ENCODE peak calls at places on chromosome 14, in six cellular contexts. W is endothelial cell; D is heart left ventricle; R is BJ; U is tibial nerve; O is CD8-positive, alpha-beta T cell. F is an unnamed sample.

GRCh38 chr14:22534547-22534946 is 54.5 kb downstream of the DAD1 start:
- DNase-seq in O (no peak), W (no peak), R (no peak), U (no peak), D (no peak), F (no peak)

GRCh38 chr14:75711796-75712211 is 50.8 kb downstream of the TTLL5 start:
- DNase-seq in O (no peak), W (no peak), U (no peak), R (peak), D (peak), F (no peak)

GRCh38 chr14:35333797-35334743 is 41.9 kb downstream of the PSMA6 start:
- DNase-seq in O (no peak), D (no peak), U (no peak), W (no peak), R (no peak), F (no peak)

GRCh38 chr14:59698793-59699192 is 122.2 kb upstream of the CCDC175 start:
- DNase-seq in U (no peak), O (no peak), D (no peak), W (no peak), R (no peak), F (no peak)

GRCh38 chr14:75885829-75886228 is 96.0 kb downstream of the TGFB3 start:
- DNase-seq in U (no peak), W (no peak), R (no peak), D (no peak), O (no peak), F (no peak)

GRCh38 chr14:104399432-104400155 is 180.0 kb upstream of the C14orf180 start:
- DNase-seq in W (no peak), O (peak), R (no peak), D (no peak), U (no peak), F (no peak)

GRCh38 chr14:21917699-21918436 is 244.2 kb upstream of the OR4E1 start:
- DNase-seq in O (peak), W (peak), D (no peak), R (no peak), U (no peak), F (no peak)

GRCh38 chr14:103547455-103547940 is 15.0 kb downstream of the BAG5 start:
- DNase-seq in R (no peak), U (no peak), O (no peak), W (no peak), D (no peak), F (no peak)

GRCh38 chr14:59265808-59266207 is 77.3 kb downstream of the DAAM1 start:
- DNase-seq in O (no peak), W (no peak), D (no peak), R (no peak), U (no peak), F (no peak)

GRCh38 chr14:49926803-49927202 is 33.9 kb downstream of the ARF6 start:
- DNase-seq in O (no peak), U (no peak), R (no peak), D (no peak), W (no peak), F (no peak)

GRCh38 chr14:102155150-102155549 is 15.5 kb downstream of the WDR20 start:
- DNase-seq in U (no peak), O (no peak), D (no peak), R (no peak), W (no peak), F (no peak)

GRCh38 chr14:102500190-102500661 is 9.3 kb downstream of the ANKRD9 start:
- DNase-seq in D (peak), W (no peak), R (peak), O (no peak), U (no peak), F (no peak)

GRCh38 chr14:63647696-63648410 is 6.2 kb upstream of the WDR89 start:
- DNase-seq in R (no peak), O (no peak), U (no peak), D (no peak), W (no peak), F (no peak)

GRCh38 chr14:88234442-88234841 is 88.6 kb downstream of the KCNK10 start:
- DNase-seq in R (no peak), U (no peak), O (no peak), D (no peak), W (no peak), F (no peak)

GRCh38 chr14:81981311-81981675 is 447.6 kb upstream of the SEL1L start:
- DNase-seq in O (no peak), D (no peak), R (no peak), U (no peak), W (no peak), F (no peak)

GRCh38 chr14:31465113-31465512 is 7.8 kb upstream of the DTD2 start:
- DNase-seq in D (no peak), O (no peak), U (no peak), W (no peak), R (peak), F (no peak)

GRCh38 chr14:21436567-21437062 is 19.3 kb downstream of the CHD8 start:
- DNase-seq in R (no peak), W (no peak), O (no peak), U (no peak), D (no peak), F (no peak)

GRCh38 chr14:81655423-81656314 is 122.0 kb upstream of the SEL1L start:
- DNase-seq in D (no peak), O (no peak), W (no peak), U (no peak), R (no peak), F (no peak)

GRCh38 chr14:58280954-58281787 is 17.2 kb upstream of the ARID4A start:
- DNase-seq in O (no peak), U (no peak), D (peak), R (peak), W (no peak), F (no peak)

GRCh38 chr14:98345186-98345585 is 926.8 kb downstream of the BCL11B start:
- DNase-seq in D (no peak), W (no peak), U (no peak), R (no peak), O (no peak), F (no peak)

GRCh38 chr14:75254901-75255300 is 23.7 kb upstream of the FOS start:
- DNase-seq in U (no peak), W (no peak), R (no peak), D (no peak), O (no peak), F (no peak)

GRCh38 chr14:70707138-70708038 is 65.7 kb downstream of the TTC9 start:
- DNase-seq in W (no peak), D (no peak), O (no peak), U (no peak), R (peak), F (no peak)

GRCh38 chr14:35366048-35366428 is 38.5 kb downstream of the NFKBIA start:
- DNase-seq in O (no peak), U (no peak), R (no peak), W (no peak), D (no peak), F (no peak)

GRCh38 chr14:61553730-61554641 is 141.3 kb upstream of the HIF1A start:
- DNase-seq in O (no peak), W (no peak), D (no peak), R (peak), U (no peak), F (no peak)

GRCh38 chr14:65164068-65164824 is 61.9 kb upstream of the MAX start:
- DNase-seq in W (peak), D (no peak), O (no peak), U (no peak), R (no peak), F (no peak)

GRCh38 chr14:45526715-45527549 is 273.9 kb upstream of the MIS18BP1 start:
- DNase-seq in W (peak), R (no peak), U (no peak), O (no peak), D (no peak), F (no peak)

GRCh38 chr14:55968741-55969140 is 149.5 kb upstream of the PELI2 start:
- DNase-seq in O (no peak), R (no peak), D (no peak), U (no peak), W (no peak), F (no peak)

GRCh38 chr14:104972301-104973211 is 5.6 kb downstream of the AHNAK2 start:
- DNase-seq in U (no peak), R (no peak), W (no peak), D (no peak), O (no peak), F (no peak)

GRCh38 chr14:104116544-104117340 is 21.6 kb upstream of the KIF26A start:
- DNase-seq in W (no peak), U (no peak), O (no peak), R (no peak), D (peak), F (no peak)

GRCh38 chr14:90692826-90693225 is 123.4 kb downstream of the TTC7B start:
- DNase-seq in O (no peak), W (no peak), R (no peak), U (no peak), D (no peak), F (no peak)

GRCh38 chr14:88013750-88014349 is 8.9 kb downstream of the GPR65 start:
- DNase-seq in D (peak), O (peak), W (peak), R (no peak), U (peak), F (no peak)

GRCh38 chr14:32561520-32561919 is 232.4 kb downstream of the AKAP6 start:
- DNase-seq in W (no peak), U (no peak), O (no peak), R (peak), D (no peak), F (no peak)

GRCh38 chr14:32567543-32568384 is 238.7 kb downstream of the AKAP6 start:
- DNase-seq in O (no peak), R (no peak), U (no peak), W (no peak), D (no peak), F (no peak)

GRCh38 chr14:32560213-32560857 is 231.2 kb downstream of the AKAP6 start:
- DNase-seq in D (peak), O (no peak), R (peak), U (no peak), W (peak), F (no peak)

GRCh38 chr14:32565256-32565655 is 236.2 kb downstream of the AKAP6 start:
- DNase-seq in W (no peak), D (no peak), U (no peak), R (no peak), O (no peak), F (no peak)

GRCh38 chr14:32564591-32564990 is 235.5 kb downstream of the AKAP6 start:
- DNase-seq in O (no peak), D (no peak), U (no peak), R (no peak), W (no peak), F (no peak)
- TF ChIP-seq CTCF in O (no peak), D (no peak), U (no peak), R (no peak), W (no peak), F (no peak)

GRCh38 chr14:24212924-24213865 is at the start of gene CHMP4A:
- DNase-seq in R (peak), U (peak), D (peak), W (peak), O (peak), F (peak)
- TF ChIP-seq CTCF in R (peak), U (no peak), D (no peak), W (no peak), O (no peak), F (no peak)

GRCh38 chr14:54338696-54339317 is 58.0 kb upstream of the CDKN3 start:
- DNase-seq in R (no peak), W (peak), D (no peak), U (no peak), O (no peak), F (no peak)
- TF ChIP-seq CTCF in R (peak), W (peak), D (peak), U (no peak), O (no peak), F (no peak)

DNA sequence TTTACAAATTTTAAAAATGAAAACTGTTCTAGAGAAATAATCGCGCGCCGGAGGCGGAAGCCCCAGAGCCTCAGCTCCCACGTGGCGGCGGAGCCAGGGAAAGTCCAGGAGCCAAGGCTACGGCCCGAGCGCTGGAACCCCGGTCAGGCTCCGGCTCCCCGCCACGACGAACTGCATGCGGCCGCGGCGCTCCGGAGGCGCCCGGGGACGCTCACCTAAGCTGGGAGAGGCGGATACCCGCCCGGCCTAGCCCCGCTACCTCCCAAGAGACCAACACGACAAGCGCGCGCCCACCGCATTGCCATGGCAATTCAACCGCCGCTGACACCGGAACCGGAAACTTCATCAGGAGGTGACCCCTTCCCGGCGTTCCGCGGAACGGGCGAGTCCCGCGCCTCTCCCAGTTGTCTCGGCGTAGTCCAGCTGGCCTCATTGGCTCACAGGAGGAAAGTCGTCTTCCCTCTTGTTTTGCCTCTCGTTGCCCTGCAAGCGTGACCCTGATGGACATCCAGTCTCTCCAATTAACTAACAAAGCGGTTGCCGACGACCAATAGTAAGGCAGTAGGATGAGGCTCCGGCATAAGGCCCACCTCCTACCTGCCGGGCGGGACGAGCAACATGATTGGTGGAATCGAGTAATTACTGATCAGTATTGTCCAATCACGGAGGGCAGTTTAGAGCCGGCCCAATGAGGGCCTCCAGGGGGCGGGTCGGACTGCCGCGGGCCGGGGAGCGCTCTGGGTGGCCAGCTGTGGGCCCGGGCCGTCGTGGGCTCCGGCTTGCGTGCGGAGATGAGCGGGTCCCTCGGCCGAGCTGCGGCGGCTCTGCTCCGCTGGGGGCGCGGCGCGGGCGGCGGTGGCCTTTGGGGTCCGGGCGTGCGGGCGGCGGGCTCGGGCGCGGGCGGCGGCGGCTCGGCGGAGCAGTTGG is at the start of gene GLRX5:
- DNase-seq in O (peak), W (peak), D (peak), R (peak), U (peak), F (peak)
- TF ChIP-seq CTCF in O (no peak), W (no peak), D (peak), R (no peak), U (no peak), F (no peak)

GRCh38 chr14:38941485-38941884 is 161.6 kb downstream of the SEC23A start:
- DNase-seq in U (no peak), D (no peak), R (no peak), W (no peak), O (no peak), F (no peak)
- TF ChIP-seq CTCF in U (no peak), D (no peak), R (peak), W (no peak), O (no peak), F (no peak)

DNA sequence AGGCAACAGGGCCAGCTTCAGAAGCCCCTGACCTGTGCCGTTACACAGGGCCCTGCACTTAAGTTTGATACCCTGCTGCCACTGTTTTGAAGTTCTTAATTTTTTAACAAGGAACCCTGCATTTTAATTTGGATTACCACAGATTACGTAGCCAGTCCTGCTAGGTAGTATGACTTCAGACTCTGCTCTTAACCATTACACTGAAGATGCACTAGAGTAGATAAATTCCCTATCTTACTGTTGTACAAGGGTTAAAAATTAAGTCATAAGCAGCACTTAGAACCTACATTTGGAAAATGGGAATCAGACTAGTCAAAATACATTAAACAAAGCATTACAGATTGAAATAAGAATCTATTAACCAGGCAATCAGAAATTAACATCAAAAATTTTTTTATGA is 2.3 kb downstream of the GNPNAT1 start:
- DNase-seq in O (no peak), U (no peak), D (no peak), R (no peak), W (no peak), F (no peak)
- TF ChIP-seq CTCF in O (no peak), U (no peak), D (no peak), R (no peak), W (no peak), F (no peak)